ENCODE peak calls at places on chromosomes 2 and 18, in seven cellular contexts. J is DND-41, L is mammary epithelial cell, E is neural progenitor cell, P is HCT116, K is H1, U is OCI-LY7. D is an unnamed sample.

GRCh38 chr2:232260075-232260474 is 118.5 kb upstream of the ALPP start:
- DNase-seq in J (no peak), L (peak), E (no peak), P (no peak), K (no peak), U (no peak), D (peak)

GRCh38 chr18:62999392-62999791 is 284.1 kb downstream of the PHLPP1 start:
- DNase-seq in J (no peak), L (no peak), E (no peak), P (no peak), K (no peak), U (no peak), D (peak)

GRCh38 chr2:176997074-176997791 is 215.4 kb upstream of the HNRNPA3 start:
- DNase-seq in J (no peak), L (peak), E (no peak), P (peak), K (no peak), U (no peak), D (peak)

GRCh38 chr18:61922435-61922834 is 29.6 kb upstream of the RNF152 start:
- DNase-seq in J (no peak), L (peak), E (no peak), P (no peak), K (no peak), U (no peak), D (peak)

GRCh38 chr2:187869195-187869594 is 315.0 kb upstream of the TFPI start:
- DNase-seq in J (no peak), L (no peak), E (no peak), P (no peak), K (no peak), U (no peak), D (no peak)

GRCh38 chr2:170276056-170276455 is 98.1 kb downstream of the MYO3B start:
- DNase-seq in J (no peak), L (no peak), E (no peak), P (no peak), K (no peak), U (no peak), D (no peak)

GRCh38 chr2:238220892-238221521 is 17.5 kb upstream of the ILKAP start:
- DNase-seq in J (no peak), L (peak), E (no peak), P (no peak), K (no peak), U (no peak), D (no peak)

GRCh38 chr2:235543126-235543750 is 49.4 kb downstream of the AGAP1 start:
- DNase-seq in J (no peak), L (no peak), E (no peak), P (no peak), K (no peak), U (no peak), D (peak)

GRCh38 chr18:55641501-55641900 is 53.5 kb upstream of the TCF4 start:
- DNase-seq in J (no peak), L (no peak), E (no peak), P (no peak), K (no peak), U (no peak), D (no peak)

GRCh38 chr2:4338345-4338744 is 635.0 kb downstream of the DCDC2C start:
- DNase-seq in J (no peak), L (no peak), E (no peak), P (no peak), K (no peak), U (no peak), D (no peak)

GRCh38 chr2:11498126-11498473 is 32.1 kb upstream of the E2F6 start:
- DNase-seq in J (no peak), L (no peak), E (no peak), P (no peak), K (no peak), U (no peak), D (no peak)

GRCh38 chr2:164335128-164335527 is 286.2 kb downstream of the GRB14 start:
- DNase-seq in J (no peak), L (no peak), E (no peak), P (no peak), K (no peak), U (no peak), D (no peak)

GRCh38 chr2:164523026-164523425 is 98.3 kb downstream of the GRB14 start:
- DNase-seq in J (no peak), L (no peak), E (no peak), P (no peak), K (no peak), U (no peak), D (peak)

GRCh38 chr18:23077493-23078256 is 57.6 kb upstream of the CABLES1 start:
- DNase-seq in J (no peak), L (no peak), E (no peak), P (no peak), K (no peak), U (peak), D (peak)

GRCh38 chr2:99545066-99545465 is 55.2 kb upstream of the REV1 start:
- DNase-seq in J (no peak), L (no peak), E (no peak), P (no peak), K (no peak), U (no peak), D (peak)

GRCh38 chr2:29010946-29011649 is 30.0 kb downstream of the TOGARAM2 start:
- DNase-seq in J (peak), L (no peak), E (peak), P (no peak), K (no peak), U (peak), D (no peak)

GRCh38 chr18:56593906-56594305 is 44.5 kb downstream of the TXNL1 start:
- DNase-seq in J (no peak), L (peak), E (no peak), P (no peak), K (no peak), U (no peak), D (peak)

GRCh38 chr2:72940786-72941185 is 23.5 kb downstream of the EMX1 start:
- DNase-seq in J (no peak), L (no peak), E (peak), P (no peak), K (no peak), U (no peak), D (no peak)

GRCh38 chr18:23131693-23132319 is 3.5 kb upstream of the CABLES1 start:
- DNase-seq in J (peak), L (peak), E (peak), P (peak), K (no peak), U (peak), D (peak)

GRCh38 chr18:52402814-52403213 is 62.8 kb downstream of the DCC start:
- DNase-seq in J (no peak), L (no peak), E (no peak), P (no peak), K (no peak), U (no peak), D (no peak)

GRCh38 chr2:211035548-211036185 is 479.3 kb downstream of the CPS1 start:
- DNase-seq in J (no peak), L (peak), E (peak), P (peak), K (no peak), U (peak), D (peak)

GRCh38 chr2:17979707-17980106 is 101.2 kb downstream of the KCNS3 start:
- DNase-seq in J (no peak), L (no peak), E (no peak), P (no peak), K (no peak), U (no peak), D (no peak)

GRCh38 chr2:100409461-100409860 is 8.0 kb downstream of the CHST10 start:
- DNase-seq in J (no peak), L (no peak), E (no peak), P (no peak), K (no peak), U (no peak), D (no peak)

GRCh38 chr2:128368437-128369125 is 49.9 kb upstream of the HS6ST1 start:
- DNase-seq in J (no peak), L (peak), E (no peak), P (no peak), K (no peak), U (no peak), D (no peak)

GRCh38 chr2:222813177-222813843 is 47.5 kb upstream of the ACSL3 start:
- DNase-seq in J (no peak), L (peak), E (no peak), P (no peak), K (no peak), U (no peak), D (peak)

GRCh38 chr2:36975306-36975705 is 9.0 kb upstream of the STRN start:
- DNase-seq in J (no peak), L (no peak), E (no peak), P (no peak), K (no peak), U (no peak), D (no peak)

GRCh38 chr2:208072250-208072892 is 47.0 kb upstream of the PLEKHM3 start:
- DNase-seq in J (peak), L (peak), E (peak), P (peak), K (peak), U (peak), D (peak)

GRCh38 chr2:176281267-176281666 is 12.0 kb downstream of the MTX2 start:
- DNase-seq in J (no peak), L (peak), E (no peak), P (no peak), K (no peak), U (no peak), D (peak)

GRCh38 chr2:15313657-15314056 is 247.5 kb downstream of the NBAS start:
- DNase-seq in J (peak), L (peak), E (no peak), P (no peak), K (no peak), U (peak), D (peak)

GRCh38 chr2:48315847-48316194 is 214.1 kb upstream of the STON1 start:
- DNase-seq in J (peak), L (peak), E (peak), P (no peak), K (no peak), U (peak), D (peak)

GRCh38 chr18:76679259-76679658 is 143.1 kb upstream of the ZNF236 start:
- DNase-seq in J (no peak), L (no peak), E (peak), P (no peak), K (no peak), U (no peak), D (no peak)

GRCh38 chr2:14634223-14634884 is 1.8 kb downstream of the LRATD1 start:
- DNase-seq in J (no peak), L (peak), E (peak), P (no peak), K (peak), U (no peak), D (peak)

GRCh38 chr2:70141754-70142589 is 48.8 kb downstream of the C2orf42 start:
- DNase-seq in J (peak), L (peak), E (peak), P (peak), K (no peak), U (peak), D (no peak)

GRCh38 chr2:124874676-124875075 is 849.6 kb downstream of the CNTNAP5 start:
- DNase-seq in J (no peak), L (no peak), E (no peak), P (no peak), K (no peak), U (no peak), D (no peak)

GRCh38 chr2:124875627-124876244 is 850.6 kb downstream of the CNTNAP5 start:
- DNase-seq in J (no peak), L (no peak), E (no peak), P (no peak), K (no peak), U (no peak), D (no peak)

GRCh38 chr2:124879615-124880014 is 854.5 kb downstream of the CNTNAP5 start:
- DNase-seq in J (no peak), L (no peak), E (no peak), P (no peak), K (no peak), U (no peak), D (no peak)

GRCh38 chr2:124874226-124874625 is 849.1 kb downstream of the CNTNAP5 start:
- DNase-seq in J (no peak), L (no peak), E (no peak), P (no peak), K (no peak), U (no peak), D (no peak)

DNA sequence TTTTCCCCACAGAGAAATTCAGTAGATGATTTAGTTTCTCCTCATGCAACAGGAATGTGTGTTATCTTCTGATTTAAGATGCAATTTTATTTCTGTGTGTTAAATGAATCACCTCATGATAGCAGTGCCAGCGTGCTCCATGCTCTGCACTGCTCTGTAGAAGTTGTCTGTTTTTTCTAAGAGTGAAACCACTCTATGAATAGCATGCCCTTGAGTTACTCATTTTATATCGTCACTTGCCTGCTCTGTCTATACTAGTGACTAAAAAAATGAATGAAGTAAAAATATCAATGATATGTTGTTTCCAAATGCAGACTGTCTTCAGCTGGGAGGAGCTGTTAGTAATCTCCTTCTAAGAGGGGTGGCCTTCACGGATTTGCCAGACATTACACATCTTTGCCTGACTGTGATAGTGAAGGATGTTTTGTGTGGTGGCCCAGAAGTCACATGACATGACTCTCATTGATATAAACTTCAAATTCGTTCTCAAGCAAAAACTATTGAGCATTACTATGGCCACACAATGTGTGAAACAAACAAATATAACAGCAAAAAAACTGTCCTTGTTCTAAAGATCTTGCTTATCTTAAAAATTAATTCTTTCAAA is 852.1 kb downstream of the CNTNAP5 start:
- DNase-seq in J (no peak), L (no peak), E (no peak), P (no peak), K (no peak), U (no peak), D (peak)
- H3K4me2 ChIP-seq in J (no peak), L (no peak), E (no peak), P (no peak), K (no peak), U (no peak), D (no peak)

GRCh38 chr2:85745619-85746018 is 8.2 kb upstream of the ATOH8 start:
- DNase-seq in J (no peak), L (no peak), E (no peak), P (no peak), K (no peak), U (no peak), D (no peak)
- H3K27ac ChIP-seq in J (no peak), L (no peak), E (no peak), P (no peak), K (no peak), U (no peak), D (no peak)

GRCh38 chr2:172972005-172972619 is 103.5 kb upstream of the MAP3K20 start:
- DNase-seq in J (peak), L (peak), E (peak), P (peak), K (no peak), U (peak), D (peak)
- TF ChIP-seq CTCF in J (peak), L (peak), E (peak), P (peak), K (peak), U (peak), D (peak)

GRCh38 chr2:218273908-218274249 is 3.6 kb downstream of the PNKD start:
- DNase-seq in J (no peak), L (no peak), E (no peak), P (no peak), K (no peak), U (no peak), D (no peak)

GRCh38 chr2:218270721-218271486 is 585 bp downstream of the PNKD start:
- DNase-seq in J (no peak), L (no peak), E (no peak), P (no peak), K (no peak), U (peak), D (peak)

GRCh38 chr2:218272531-218273212 is 2.4 kb downstream of the PNKD start:
- DNase-seq in J (peak), L (peak), E (peak), P (peak), K (no peak), U (peak), D (peak)

GRCh38 chr2:218271487-218271797 is 1.1 kb downstream of the PNKD start:
- DNase-seq in J (no peak), L (peak), E (no peak), P (no peak), K (no peak), U (no peak), D (peak)

DNA sequence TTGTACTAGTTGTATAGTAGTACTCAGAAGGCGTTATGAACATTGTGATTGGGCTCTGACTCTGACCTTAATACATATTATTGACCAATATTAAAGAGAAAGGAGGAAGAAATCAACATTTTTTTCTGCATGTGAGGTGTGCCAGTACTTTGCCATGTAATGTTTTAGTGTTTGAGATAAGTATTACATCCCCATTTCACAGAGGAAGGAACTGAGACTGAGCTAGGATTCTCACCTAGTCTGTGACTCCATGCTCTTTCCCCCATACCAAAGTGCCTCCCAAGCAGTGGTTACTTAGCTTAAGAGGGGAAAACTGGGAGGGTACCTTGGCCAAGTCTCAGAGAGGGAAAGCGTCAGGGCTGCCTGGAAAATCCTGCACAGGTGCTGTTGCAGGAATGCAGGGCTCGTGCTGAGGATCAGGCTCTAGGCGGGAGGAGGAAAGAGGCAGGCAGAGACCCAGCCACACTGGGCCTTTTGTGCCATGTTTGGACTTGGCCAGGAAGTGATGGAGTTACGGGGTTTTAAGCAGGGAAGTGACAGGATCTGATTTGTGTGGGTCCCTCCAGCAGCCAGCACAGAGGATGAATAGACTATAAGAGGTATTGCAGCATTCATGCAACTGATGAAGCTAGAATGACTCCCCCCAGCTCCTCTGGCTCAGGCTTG is 1.7 kb downstream of the PNKD start:
- DNase-seq in J (no peak), L (no peak), E (no peak), P (no peak), K (no peak), U (peak), D (no peak)
- H3K4me2 ChIP-seq in J (peak), L (peak), E (peak), P (peak), K (peak), U (peak), D (peak)

DNA sequence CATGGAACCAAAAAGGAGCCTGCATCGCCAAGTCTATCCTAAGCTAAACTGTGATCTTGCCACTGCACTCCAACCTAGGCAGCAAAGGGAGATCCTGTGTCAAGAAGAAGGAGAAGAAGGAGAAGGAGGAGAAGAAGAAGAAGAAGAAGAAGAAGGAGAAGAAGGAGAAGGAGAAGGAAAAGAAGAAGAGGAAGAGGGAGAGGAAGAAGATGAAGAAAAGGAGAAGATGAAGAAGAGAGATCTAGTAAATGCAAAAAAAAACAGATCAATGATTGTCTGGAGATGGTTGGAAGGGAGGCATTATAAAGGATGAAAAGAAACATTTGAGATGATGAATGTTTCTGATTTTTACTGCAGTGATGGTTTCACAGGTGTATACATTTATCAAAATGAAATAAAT is 1629.0 kb upstream of the PIK3C3 start:
- DNase-seq in J (no peak), L (no peak), E (no peak), P (no peak), K (no peak), U (no peak), D (no peak)
- H3K27ac ChIP-seq in J (no peak), L (no peak), E (no peak), P (no peak), K (no peak), U (no peak), D (no peak)

GRCh38 chr2:64699712-64700111 is 46.0 kb upstream of the SERTAD2 start:
- DNase-seq in J (no peak), L (no peak), E (no peak), P (no peak), K (no peak), U (no peak), D (no peak)
- TF ChIP-seq CTCF in J (no peak), L (no peak), E (peak), P (no peak), K (peak), U (peak), D (peak)

GRCh38 chr2:46568212-46569009 is 89.0 kb downstream of the TMEM247 start:
- DNase-seq in J (no peak), L (no peak), E (no peak), P (no peak), K (no peak), U (peak), D (no peak)
- H3K4me2 ChIP-seq in J (no peak), L (no peak), E (no peak), P (no peak), K (no peak), U (peak), D (no peak)